ENCODE peak calls at places on chromosomes 6 and 20, in four cellular contexts. One of them, this sample, is unnamed.

GRCh38 chr6:159002432-159003160 is 2.6 kb upstream of the RSPH3 start:
- DNase-seq in GM23338: peak
- DNase-seq in pancreas: no peak
- DNase-seq in glutamatergic neuron: no peak
- DNase-seq in this sample: no peak

GRCh38 chr20:21615617-21616080 is 89.8 kb upstream of the PAX1 start:
- DNase-seq in GM23338: peak
- DNase-seq in pancreas: peak
- DNase-seq in glutamatergic neuron: peak
- DNase-seq in this sample: peak

GRCh38 chr20:62010551-62011402 is 54.9 kb downstream of the TAF4 start:
- DNase-seq in GM23338: peak
- DNase-seq in pancreas: no peak
- DNase-seq in glutamatergic neuron: peak
- DNase-seq in this sample: peak

GRCh38 chr20:58359441-58359840 is 29.6 kb upstream of the VAPB start:
- DNase-seq in GM23338: peak
- DNase-seq in pancreas: no peak
- DNase-seq in glutamatergic neuron: no peak
- DNase-seq in this sample: no peak

GRCh38 chr6:24766685-24767462 is 7.9 kb upstream of the GMNN start:
- DNase-seq in GM23338: no peak
- DNase-seq in pancreas: no peak
- DNase-seq in glutamatergic neuron: no peak
- DNase-seq in this sample: no peak

GRCh38 chr6:56417823-56418222 is 170.4 kb upstream of the COL21A1 start:
- DNase-seq in GM23338: no peak
- DNase-seq in pancreas: no peak
- DNase-seq in glutamatergic neuron: no peak
- DNase-seq in this sample: no peak

GRCh38 chr20:38412877-38413577 is 22.1 kb downstream of the SNHG17 start:
- DNase-seq in GM23338: no peak
- DNase-seq in pancreas: no peak
- DNase-seq in glutamatergic neuron: no peak
- DNase-seq in this sample: no peak

GRCh38 chr20:41136695-41137411 is 490 bp upstream of the PLCG1 start:
- DNase-seq in GM23338: peak
- DNase-seq in pancreas: peak
- DNase-seq in glutamatergic neuron: peak
- DNase-seq in this sample: peak

GRCh38 chr6:106069478-106069877 is 16.7 kb upstream of the PRDM1 start:
- DNase-seq in GM23338: no peak
- DNase-seq in pancreas: no peak
- DNase-seq in glutamatergic neuron: no peak
- DNase-seq in this sample: no peak

GRCh38 chr6:298233-299049 is 6.2 kb downstream of the DUSP22 start:
- DNase-seq in GM23338: no peak
- DNase-seq in pancreas: no peak
- DNase-seq in glutamatergic neuron: no peak
- DNase-seq in this sample: no peak

GRCh38 chr6:33860706-33861474 is 57.1 kb upstream of the MLN start:
- DNase-seq in GM23338: no peak
- DNase-seq in pancreas: no peak
- DNase-seq in glutamatergic neuron: no peak
- DNase-seq in this sample: peak

GRCh38 chr6:25959890-25960531 is 2.6 kb upstream of the TRIM38 start:
- DNase-seq in GM23338: no peak
- DNase-seq in pancreas: no peak
- DNase-seq in glutamatergic neuron: no peak
- DNase-seq in this sample: no peak

GRCh38 chr20:48905322-48905647 is 16.2 kb upstream of the ARFGEF2 start:
- DNase-seq in GM23338: no peak
- DNase-seq in pancreas: no peak
- DNase-seq in glutamatergic neuron: no peak
- DNase-seq in this sample: no peak

GRCh38 chr6:41735427-41736206 is at the start of gene TFEB:
- DNase-seq in GM23338: peak
- DNase-seq in pancreas: peak
- DNase-seq in glutamatergic neuron: peak
- DNase-seq in this sample: peak

GRCh38 chr6:139407718-139408222 is 33.3 kb upstream of the CITED2 start:
- DNase-seq in GM23338: no peak
- DNase-seq in pancreas: no peak
- DNase-seq in glutamatergic neuron: no peak
- DNase-seq in this sample: no peak

GRCh38 chr20:46090095-46090388 is 280 bp upstream of the NCOA5 start:
- DNase-seq in GM23338: no peak
- DNase-seq in pancreas: no peak
- DNase-seq in glutamatergic neuron: no peak
- DNase-seq in this sample: no peak

GRCh38 chr20:46087161-46087560 is 2.6 kb downstream of the NCOA5 start:
- DNase-seq in GM23338: no peak
- DNase-seq in pancreas: no peak
- DNase-seq in glutamatergic neuron: no peak
- DNase-seq in this sample: no peak

GRCh38 chr20:46089338-46090094 is at the start of gene NCOA5:
- DNase-seq in GM23338: peak
- DNase-seq in pancreas: peak
- DNase-seq in glutamatergic neuron: peak
- DNase-seq in this sample: peak

GRCh38 chr20:46089076-46089337 is 755 bp downstream of the NCOA5 start:
- DNase-seq in GM23338: peak
- DNase-seq in pancreas: no peak
- DNase-seq in glutamatergic neuron: no peak
- DNase-seq in this sample: no peak

GRCh38 chr20:46088409-46089075 is 1.2 kb downstream of the NCOA5 start:
- DNase-seq in GM23338: peak
- DNase-seq in pancreas: no peak
- DNase-seq in glutamatergic neuron: no peak
- DNase-seq in this sample: no peak
- TF ChIP-seq CTCF in GM23338: no peak
- TF ChIP-seq CTCF in pancreas: no peak
- TF ChIP-seq CTCF in glutamatergic neuron: no peak
- TF ChIP-seq CTCF in this sample: no peak

DNA sequence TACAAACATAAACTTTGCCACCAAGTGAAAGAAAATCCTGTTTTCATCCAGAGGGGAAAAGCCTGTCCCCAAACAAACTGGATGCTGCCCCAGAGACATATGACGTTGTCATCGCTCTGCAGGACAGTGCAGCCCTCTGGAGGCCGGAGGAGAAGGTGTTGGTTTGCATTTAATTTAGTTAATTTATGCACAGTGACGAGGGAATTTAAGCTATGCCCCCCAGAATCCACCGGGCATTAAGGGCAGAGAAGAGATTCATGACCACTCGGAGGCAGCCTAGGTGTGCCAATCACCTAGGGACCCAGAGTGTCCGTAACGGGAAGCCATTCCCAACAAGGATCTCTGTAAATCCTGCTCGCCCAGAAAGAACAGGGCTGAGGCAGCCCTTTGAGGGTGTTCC is 45.1 kb downstream of the NINL start:
- DNase-seq in GM23338: peak
- DNase-seq in pancreas: no peak
- DNase-seq in glutamatergic neuron: peak
- DNase-seq in this sample: no peak
- TF ChIP-seq CTCF in GM23338: peak
- TF ChIP-seq CTCF in pancreas: no peak
- TF ChIP-seq CTCF in glutamatergic neuron: peak
- TF ChIP-seq CTCF in this sample: no peak

DNA sequence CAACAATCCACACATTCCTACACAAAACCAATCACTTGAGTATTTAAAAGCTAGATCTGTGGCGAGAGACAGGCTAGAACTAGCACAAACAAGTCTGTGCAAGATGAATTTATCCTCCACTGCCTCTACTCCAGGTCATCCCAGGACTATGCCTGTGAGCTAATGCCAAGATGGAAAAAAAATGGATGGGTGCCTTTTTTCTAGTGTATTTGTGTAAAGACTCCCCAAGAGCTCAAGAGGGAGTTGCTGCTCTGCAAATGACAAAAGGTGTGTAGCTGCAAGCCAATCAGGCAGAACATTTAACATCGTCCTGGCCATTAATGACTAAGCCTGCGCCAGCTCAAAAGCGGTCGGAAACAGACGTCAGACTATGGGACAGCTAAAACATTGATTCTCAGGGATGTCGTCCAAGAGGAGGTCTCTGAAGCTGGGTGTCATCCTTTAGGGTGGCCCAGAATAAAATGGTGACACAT is 21.9 kb downstream of the ATXN1 start:
- DNase-seq in GM23338: peak
- DNase-seq in pancreas: no peak
- DNase-seq in glutamatergic neuron: no peak
- DNase-seq in this sample: no peak
- TF ChIP-seq CTCF in GM23338: peak
- TF ChIP-seq CTCF in pancreas: no peak
- TF ChIP-seq CTCF in glutamatergic neuron: no peak
- TF ChIP-seq CTCF in this sample: no peak

DNA sequence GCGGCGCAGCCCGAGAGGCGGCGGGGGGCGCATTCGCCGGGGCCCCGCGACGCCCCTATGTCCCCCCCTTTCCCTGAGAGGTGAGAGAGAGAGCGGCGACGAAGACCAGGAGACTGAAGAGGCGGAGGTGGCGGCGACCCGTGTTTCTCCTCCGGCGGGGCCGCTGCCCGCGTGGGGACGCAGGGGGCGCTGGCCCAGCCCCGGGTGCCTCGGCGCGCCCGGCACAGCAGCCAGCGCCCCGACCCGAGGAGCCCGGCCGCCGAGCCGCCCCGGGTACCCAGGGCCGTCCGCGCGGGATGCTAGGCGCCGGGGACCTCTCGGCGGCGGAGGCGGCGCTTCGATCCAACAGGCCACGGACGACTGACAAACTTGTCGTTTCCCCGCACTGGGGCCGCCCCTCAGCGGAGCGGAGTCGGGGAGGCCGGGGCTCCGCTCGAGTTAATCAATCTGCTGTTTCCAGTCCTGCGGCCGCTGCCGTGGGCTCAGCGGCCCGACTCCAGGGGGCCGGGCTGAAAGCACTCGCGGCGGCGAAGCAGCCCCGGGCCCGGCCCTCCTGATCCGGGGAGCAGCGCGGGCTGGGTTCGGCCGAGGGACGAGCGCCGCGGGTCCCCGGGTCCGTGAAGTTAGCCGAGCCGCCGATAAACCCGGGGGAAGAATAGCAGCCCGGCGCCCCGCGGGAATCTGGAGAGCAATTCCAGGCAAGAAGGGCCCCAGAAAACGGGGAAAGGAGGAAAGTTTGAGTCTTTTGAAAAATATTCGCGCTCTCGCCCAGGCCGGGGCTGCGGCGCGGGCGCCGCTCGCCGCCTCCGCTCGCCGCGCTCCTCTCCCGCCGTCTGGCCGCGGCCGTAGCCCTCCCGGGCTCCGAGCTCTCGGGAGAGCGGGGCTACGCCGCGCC is 595 bp downstream of the MDGA1 start:
- DNase-seq in GM23338: no peak
- DNase-seq in pancreas: peak
- DNase-seq in glutamatergic neuron: no peak
- DNase-seq in this sample: peak
- TF ChIP-seq CTCF in GM23338: no peak
- TF ChIP-seq CTCF in pancreas: no peak
- TF ChIP-seq CTCF in glutamatergic neuron: no peak
- TF ChIP-seq CTCF in this sample: peak

GRCh38 chr20:47784599-47785320 is 521 bp downstream of the SULF2 start:
- DNase-seq in GM23338: peak
- DNase-seq in pancreas: no peak
- DNase-seq in glutamatergic neuron: peak
- DNase-seq in this sample: peak
- TF ChIP-seq CTCF in GM23338: no peak
- TF ChIP-seq CTCF in pancreas: no peak
- TF ChIP-seq CTCF in glutamatergic neuron: peak
- TF ChIP-seq CTCF in this sample: peak

DNA sequence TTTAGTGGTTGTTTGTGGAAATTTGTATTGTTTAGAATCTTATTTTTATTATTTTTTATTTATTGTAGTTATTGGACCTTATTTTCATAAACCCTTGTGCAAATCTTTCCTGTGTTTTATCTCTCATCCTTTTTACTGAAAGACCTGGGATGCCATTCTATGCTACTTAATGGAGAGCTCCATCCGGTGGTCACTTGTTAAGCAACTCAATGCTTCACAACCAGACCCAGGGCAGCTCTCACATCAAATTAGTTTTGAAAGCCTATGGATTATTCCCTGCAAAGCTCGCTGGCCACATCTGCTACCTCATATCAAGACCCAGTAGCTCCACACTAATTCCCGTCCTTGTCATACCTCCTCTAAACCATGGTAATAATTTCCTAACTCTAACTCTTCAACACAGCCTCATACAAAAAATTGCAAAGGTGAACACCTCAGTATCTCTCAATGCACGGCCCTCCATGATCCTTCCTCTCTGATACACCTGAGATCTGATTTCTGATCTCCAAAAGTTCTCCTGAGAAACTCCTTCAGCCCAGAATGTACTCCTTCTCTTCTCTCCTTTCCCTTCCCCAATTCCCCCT is 296.6 kb upstream of the MANEA start:
- DNase-seq in GM23338: peak
- DNase-seq in pancreas: no peak
- DNase-seq in glutamatergic neuron: no peak
- DNase-seq in this sample: peak
- TF ChIP-seq CTCF in GM23338: peak
- TF ChIP-seq CTCF in pancreas: no peak
- TF ChIP-seq CTCF in glutamatergic neuron: peak
- TF ChIP-seq CTCF in this sample: peak

DNA sequence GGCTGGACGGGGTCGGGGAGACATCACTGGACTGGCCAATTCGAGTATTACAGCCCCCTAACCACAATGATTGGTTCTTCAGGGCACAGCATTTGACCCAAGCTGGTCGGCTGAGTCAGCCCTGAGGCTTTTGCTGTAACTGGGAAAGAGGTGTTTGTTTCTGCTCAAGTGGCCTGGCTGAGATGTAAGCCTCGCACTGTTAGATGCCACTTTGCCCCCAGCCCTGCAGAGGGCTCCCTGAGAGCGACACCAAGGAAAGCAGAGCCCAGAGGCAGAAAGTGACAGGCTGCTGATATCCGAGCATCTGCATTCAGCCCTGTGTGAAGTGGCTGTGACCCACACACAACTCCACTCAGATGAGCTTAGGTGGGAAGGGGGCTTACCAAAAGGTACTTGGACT is 19.4 kb downstream of the ERGIC3 start:
- DNase-seq in GM23338: peak
- DNase-seq in pancreas: no peak
- DNase-seq in glutamatergic neuron: peak
- DNase-seq in this sample: peak
- TF ChIP-seq CTCF in GM23338: peak
- TF ChIP-seq CTCF in pancreas: no peak
- TF ChIP-seq CTCF in glutamatergic neuron: no peak
- TF ChIP-seq CTCF in this sample: no peak

DNA sequence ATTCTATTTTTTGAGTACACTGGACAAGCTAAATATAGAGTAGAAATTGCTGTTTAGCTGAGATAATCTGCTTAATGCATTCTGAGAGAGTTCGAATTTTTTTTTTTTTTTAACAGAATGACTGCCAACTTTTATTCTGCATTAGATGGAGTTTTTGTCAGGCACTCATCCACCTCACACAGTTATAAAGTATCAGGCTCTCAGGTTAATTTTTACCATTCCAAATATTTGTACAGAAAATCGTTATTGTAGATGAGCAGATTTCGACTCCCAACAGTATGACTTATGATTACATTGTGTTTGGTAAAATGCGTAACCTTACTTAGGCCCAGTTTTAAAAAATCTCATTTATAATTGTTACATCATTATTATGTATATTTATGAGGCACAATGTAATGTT is 1731.0 kb downstream of the GRIK2 start:
- DNase-seq in GM23338: no peak
- DNase-seq in pancreas: no peak
- DNase-seq in glutamatergic neuron: no peak
- DNase-seq in this sample: no peak
- TF ChIP-seq CTCF in GM23338: no peak
- TF ChIP-seq CTCF in pancreas: no peak
- TF ChIP-seq CTCF in glutamatergic neuron: no peak
- TF ChIP-seq CTCF in this sample: no peak